ENCODE peak calls at places on chromosomes 13 and 19, in nine cellular contexts. N is astrocyte of the spinal cord, K is hepatocyte, D is IMR-90, H is left ventricle myocardium inferior, V is mucosa of descending colon, W is WTC11, C is fibroblast of pulmonary artery, L is ascending aorta. A is an unnamed sample.

GRCh38 chr19:30864460-30865215 is 484.6 kb downstream of the TSHZ3 start:
- DNase-seq in C (no peak), N (no peak), D (no peak), L (peak), V (no peak), K (no peak), H (no peak), W (no peak), A (no peak)

GRCh38 chr13:79533781-79534400 is 52.9 kb downstream of the NDFIP2 start:
- DNase-seq in L (no peak), N (no peak), K (no peak), H (no peak), V (no peak), W (no peak), C (peak), D (peak), A (no peak)

GRCh38 chr13:109616021-109616420 is 170.4 kb downstream of the IRS2 start:
- DNase-seq in D (no peak), N (no peak), K (no peak), V (no peak), H (no peak), W (no peak), L (no peak), C (no peak), A (no peak)

GRCh38 chr13:67131393-67131792 is 98.7 kb downstream of the PCDH9 start:
- DNase-seq in D (no peak), W (no peak), C (no peak), V (no peak), L (no peak), K (no peak), N (no peak), H (no peak), A (no peak)

GRCh38 chr19:56167064-56167578 is 8.7 kb upstream of the GALP start:
- DNase-seq in C (peak), W (no peak), N (no peak), K (peak), V (no peak), D (no peak), L (no peak), H (no peak), A (no peak)

GRCh38 chr13:28022848-28023518 is 34.5 kb upstream of the URAD start:
- DNase-seq in V (no peak), C (peak), W (peak), D (peak), L (no peak), K (no peak), N (peak), H (no peak), A (no peak)

GRCh38 chr13:68850160-68850559 is 1257.5 kb upstream of the ATXN8OS start:
- DNase-seq in N (peak), L (no peak), K (peak), H (no peak), V (no peak), W (no peak), D (no peak), C (no peak), A (no peak)

GRCh38 chr13:52707375-52707774 is 32.2 kb downstream of the CNMD start:
- DNase-seq in K (no peak), C (no peak), H (no peak), L (no peak), W (no peak), V (no peak), D (no peak), N (no peak), A (no peak)

GRCh38 chr13:51625555-51626345 is 41.5 kb downstream of the WDFY2 start:
- DNase-seq in C (peak), K (no peak), H (no peak), W (no peak), N (peak), L (no peak), D (no peak), V (no peak), A (no peak)

GRCh38 chr13:49218493-49219051 is 1.6 kb upstream of the MLNR start:
- DNase-seq in N (peak), H (no peak), D (peak), W (peak), V (no peak), K (no peak), L (no peak), C (no peak), A (no peak)

GRCh38 chr19:10424011-10424637 is 3.8 kb downstream of the PDE4A start:
- DNase-seq in H (peak), N (peak), C (peak), W (peak), D (peak), V (peak), L (peak), K (peak), A (peak)

GRCh38 chr19:6740589-6741348 is 1.3 kb downstream of the TRIP10 start:
- DNase-seq in H (peak), N (peak), C (no peak), V (peak), W (peak), D (peak), L (peak), K (peak), A (no peak)

DNA sequence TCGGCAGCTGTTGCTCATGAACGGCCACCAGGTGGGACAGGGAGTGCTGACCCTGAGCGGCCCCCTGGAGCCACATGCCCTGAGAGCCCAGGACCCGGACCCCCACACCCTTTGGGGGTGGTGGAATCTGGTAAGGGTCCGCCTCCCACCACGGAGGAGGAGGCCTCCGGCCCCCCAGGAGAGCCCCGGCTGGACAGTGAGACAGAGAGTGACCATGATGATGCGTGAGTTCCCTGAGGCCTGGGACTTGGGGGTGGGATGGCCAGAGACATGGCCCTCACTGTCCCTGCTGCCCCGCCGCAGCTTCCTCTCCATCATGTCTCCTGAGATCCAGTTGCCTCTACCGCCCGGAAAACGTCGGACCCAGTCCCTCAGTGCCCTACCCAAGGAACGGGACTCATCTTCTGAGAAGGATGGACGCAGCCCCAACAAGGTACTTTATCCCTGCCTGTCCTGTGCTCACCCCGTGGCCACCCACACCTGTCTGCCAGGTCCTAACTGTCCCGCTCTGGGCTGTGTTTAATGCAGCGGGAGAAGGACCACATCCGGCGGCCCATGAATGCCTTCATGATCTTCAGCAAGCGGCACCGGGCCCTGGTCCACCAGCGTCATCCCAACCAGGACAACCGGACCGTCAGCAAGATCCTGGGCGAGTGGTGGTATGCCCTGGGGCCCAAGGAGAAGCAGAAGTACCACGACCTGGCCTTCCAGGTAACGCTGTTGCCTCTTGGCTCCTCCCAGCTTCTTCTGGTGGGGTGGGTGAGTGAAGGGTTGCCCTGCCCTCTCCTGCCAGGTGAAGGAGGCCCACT is 14.7 kb upstream of the PRR19 start:
- DNase-seq in H (no peak), L (peak), V (no peak), K (no peak), C (no peak), N (no peak), W (no peak), D (no peak), A (no peak)
- TF ChIP-seq CTCF in H (no peak), L (no peak), V (no peak), K (no peak), C (no peak), N (no peak), W (no peak), D (no peak), A (no peak)

DNA sequence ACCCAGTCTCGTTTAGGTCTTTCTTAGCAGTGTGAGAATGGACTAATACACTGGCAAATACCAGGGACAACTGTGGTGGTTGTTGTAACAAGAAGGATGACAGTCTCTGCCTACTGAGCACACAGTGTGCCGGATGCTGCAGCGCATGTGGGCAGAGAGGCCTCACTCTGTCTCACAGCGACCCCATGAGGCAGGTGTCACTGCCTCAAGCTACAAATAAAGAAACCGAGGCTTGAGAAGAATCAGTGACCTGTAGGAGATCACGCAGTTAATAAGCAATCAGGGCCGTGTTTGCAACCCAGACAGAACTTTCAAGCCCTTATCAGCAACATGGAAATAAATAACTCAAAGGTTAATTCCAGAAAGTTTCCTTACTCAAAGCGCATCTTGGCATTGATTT is 40.5 kb upstream of the GAS6 start:
- DNase-seq in D (peak), V (peak), K (peak), H (peak), C (peak), L (peak), W (peak), N (no peak), A (no peak)
- TF ChIP-seq CTCF in D (peak), V (no peak), K (peak), H (peak), C (peak), L (peak), W (peak), N (peak), A (peak)

GRCh38 chr19:49890349-49891311 is 6.1 kb downstream of the IL4I1 start:
- DNase-seq in D (no peak), C (no peak), L (no peak), H (no peak), K (peak), N (no peak), W (peak), V (peak), A (peak)
- TF ChIP-seq CTCF in D (no peak), C (no peak), L (no peak), H (peak), K (no peak), N (no peak), W (peak), V (no peak), A (no peak)

DNA sequence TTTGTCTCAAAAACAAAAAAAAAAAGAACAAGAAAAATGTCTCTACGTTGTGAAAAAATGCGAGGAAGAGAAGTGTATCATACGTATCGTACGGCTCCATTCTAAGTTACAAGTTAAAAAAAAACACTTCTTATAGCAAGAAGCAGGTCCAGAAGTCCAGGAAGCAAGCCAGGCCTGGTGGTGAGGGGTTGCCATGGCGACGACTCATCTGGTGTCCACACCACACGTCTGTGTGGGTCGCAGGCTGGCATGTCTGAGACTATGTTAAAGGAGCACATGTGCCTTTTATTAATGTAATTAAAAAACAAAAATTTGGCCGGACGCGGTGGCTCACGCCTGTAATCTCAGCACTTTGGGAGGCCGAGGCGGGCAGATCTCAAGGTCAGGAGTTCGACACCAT is 5.9 kb downstream of the MED16 start:
- DNase-seq in L (no peak), N (peak), H (no peak), C (peak), W (no peak), V (no peak), K (peak), D (peak), A (no peak)
- TF ChIP-seq CTCF in L (no peak), N (no peak), H (no peak), C (no peak), W (no peak), V (no peak), K (no peak), D (no peak), A (no peak)

DNA sequence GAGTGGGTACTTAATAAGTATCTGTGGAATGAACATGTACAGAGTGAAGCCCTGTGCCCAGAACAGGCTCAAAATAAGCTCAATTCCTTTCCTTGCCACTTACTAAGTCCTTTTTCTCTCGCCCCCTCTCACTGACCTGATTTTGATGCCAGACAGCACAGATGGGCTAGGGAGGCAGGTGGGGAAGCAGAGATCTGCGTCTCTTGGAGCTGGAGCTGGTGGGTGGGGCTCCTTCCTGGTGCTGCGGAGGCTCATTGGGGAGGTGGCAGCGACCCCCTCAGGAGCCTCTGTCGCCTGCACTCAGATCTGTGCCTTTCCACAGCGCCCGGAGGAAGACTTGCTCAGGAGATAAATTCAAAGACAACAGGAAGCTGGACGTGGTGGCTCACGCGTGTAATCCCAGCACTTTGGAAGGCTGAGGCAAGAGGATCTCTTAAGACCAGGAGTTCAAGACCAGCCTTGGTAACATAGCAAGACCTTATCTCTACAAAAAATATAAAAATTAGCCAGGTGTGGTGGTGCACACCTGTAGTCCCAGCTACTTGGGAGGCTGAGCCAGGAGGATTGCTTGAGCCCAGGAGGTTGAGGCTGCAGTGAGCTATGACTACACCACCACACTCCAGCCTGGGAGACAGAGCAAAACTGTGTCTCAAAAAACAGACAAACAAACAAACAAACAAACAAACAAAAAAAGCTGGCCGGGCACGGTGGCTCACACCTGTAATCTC is 14.6 kb downstream of the AKT2 start:
- DNase-seq in D (no peak), H (no peak), K (no peak), W (peak), V (no peak), L (no peak), C (no peak), N (no peak), A (no peak)
- TF ChIP-seq CTCF in D (no peak), H (peak), K (no peak), W (no peak), V (no peak), L (no peak), C (no peak), N (no peak), A (no peak)

DNA sequence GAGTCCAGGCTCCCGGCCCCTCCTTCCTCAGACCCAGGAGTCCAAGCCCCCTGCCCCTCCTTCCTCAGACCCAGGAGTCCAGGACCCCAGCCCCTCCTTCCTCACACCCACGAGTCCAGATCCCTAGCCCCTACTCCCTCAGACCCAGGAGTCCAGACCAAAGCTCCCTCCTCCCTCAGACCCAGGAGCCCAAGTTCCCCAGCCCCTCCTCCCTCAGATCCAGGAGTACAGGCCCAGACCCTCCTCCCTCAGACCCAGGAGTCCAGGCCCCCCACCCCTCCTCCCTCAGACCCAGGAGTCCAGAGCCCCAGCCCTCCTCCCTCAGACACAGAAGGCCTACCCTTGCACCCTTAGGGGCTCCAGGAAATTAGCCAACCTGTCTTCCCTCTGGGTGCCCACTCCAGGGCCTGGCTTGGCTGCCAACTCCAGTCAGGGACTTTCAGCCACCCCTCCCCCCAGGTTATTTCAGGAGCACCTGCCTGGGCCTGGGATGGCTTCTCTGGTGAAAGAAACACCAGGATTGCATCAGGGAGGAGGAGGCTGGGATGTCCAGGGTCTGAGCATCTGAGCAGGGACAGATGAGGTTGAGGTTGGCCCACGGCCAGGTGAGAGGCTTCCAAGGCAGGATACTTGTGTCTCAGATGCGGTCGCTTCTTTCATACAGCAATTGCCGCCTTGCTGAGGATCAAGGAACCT is at the start of gene FGF21:
- DNase-seq in C (no peak), N (no peak), V (no peak), K (no peak), L (no peak), W (peak), H (no peak), D (no peak), A (no peak)
- TF ChIP-seq CTCF in C (no peak), N (no peak), V (no peak), K (no peak), L (no peak), W (no peak), H (no peak), D (no peak), A (no peak)

DNA sequence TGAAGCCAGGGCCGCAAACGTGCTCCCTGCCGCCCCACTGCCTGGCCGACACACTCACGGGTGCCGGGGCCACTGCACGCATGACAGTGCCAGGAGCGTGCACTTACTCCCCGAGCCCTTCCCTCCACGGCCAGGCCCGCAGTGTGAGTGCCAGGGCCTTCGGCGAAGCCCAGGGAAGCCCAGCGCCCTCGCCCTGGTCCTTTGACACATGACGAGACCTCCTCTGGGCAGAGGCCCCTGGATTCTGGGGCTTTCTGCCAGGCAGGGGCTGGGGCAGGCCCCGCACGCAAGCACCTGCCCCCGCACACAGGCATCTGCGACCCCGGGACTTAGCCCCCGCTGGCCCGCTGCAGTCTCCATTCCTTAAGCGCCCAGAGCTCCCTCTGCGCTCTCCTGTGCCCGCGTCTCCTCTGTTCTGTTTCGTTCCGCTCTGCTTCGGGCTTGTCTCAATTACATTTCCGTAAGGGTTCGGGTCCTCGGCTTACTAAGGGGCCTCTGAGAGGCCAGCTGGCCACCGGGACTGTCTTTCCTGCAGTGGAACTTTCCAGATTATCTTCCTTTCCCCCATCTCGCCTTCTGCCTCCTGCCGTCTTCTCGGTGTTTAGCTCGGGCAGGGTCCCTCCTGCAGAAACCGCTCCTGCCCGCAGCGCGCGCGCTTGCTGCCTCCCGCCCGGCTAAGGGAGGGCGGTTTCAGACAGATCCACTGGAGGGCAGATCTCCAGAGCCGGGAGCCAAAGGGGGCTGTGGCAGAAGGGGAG is 98.8 kb downstream of the ING1 start:
- DNase-seq in H (no peak), V (no peak), W (peak), N (peak), L (no peak), K (no peak), C (peak), D (no peak), A (no peak)
- TF ChIP-seq CTCF in H (peak), V (no peak), W (no peak), N (peak), L (no peak), K (no peak), C (peak), D (no peak), A (no peak)